ENCODE peak calls at places on chromosomes 3 and 15, in five cellular contexts. One of them, this sample, is unnamed.

GRCh38 chr15:83170474-83171165 is 37.0 kb downstream of the HDGFL3 start:
- DNase-seq in neural progenitor cell: no peak
- DNase-seq in PC-3: no peak
- DNase-seq in H9: no peak
- DNase-seq in GM23248: peak; percentile 33
- DNase-seq in this sample: no peak

GRCh38 chr15:101000271-101000681 is 81.1 kb downstream of the LRRK1 start:
- DNase-seq in neural progenitor cell: no peak
- DNase-seq in PC-3: peak; percentile 5
- DNase-seq in H9: no peak
- DNase-seq in GM23248: peak; percentile 55
- DNase-seq in this sample: peak; percentile 87

GRCh38 chr3:151305081-151305777 is 11.4 kb downstream of the GPR87 start:
- DNase-seq in neural progenitor cell: peak; percentile 50
- DNase-seq in PC-3: peak; percentile 98
- DNase-seq in H9: peak; percentile 86
- DNase-seq in GM23248: peak; percentile 98
- DNase-seq in this sample: peak; percentile 92

GRCh38 chr3:114231616-114232015 is 5.8 kb downstream of the ZNF80 start:
- DNase-seq in neural progenitor cell: no peak
- DNase-seq in PC-3: no peak
- DNase-seq in H9: no peak
- DNase-seq in GM23248: no peak
- DNase-seq in this sample: no peak

GRCh38 chr3:42552830-42553229 is 28.9 kb downstream of the SEC22C start:
- DNase-seq in neural progenitor cell: no peak
- DNase-seq in PC-3: no peak
- DNase-seq in H9: no peak
- DNase-seq in GM23248: no peak
- DNase-seq in this sample: no peak

GRCh38 chr3:40417845-40418543 is 31.0 kb downstream of the ENTPD3 start:
- DNase-seq in neural progenitor cell: no peak
- DNase-seq in PC-3: peak; percentile 84
- DNase-seq in H9: no peak
- DNase-seq in GM23248: no peak
- DNase-seq in this sample: no peak

GRCh38 chr3:155854147-155854940 is at the start of gene SLC33A1:
- DNase-seq in neural progenitor cell: peak; percentile 98
- DNase-seq in PC-3: peak; percentile 99
- DNase-seq in H9: peak; percentile 100
- DNase-seq in GM23248: peak; percentile 100
- DNase-seq in this sample: peak; percentile 99

GRCh38 chr15:58260186-58260910 is 122.2 kb downstream of the AQP9 start:
- DNase-seq in neural progenitor cell: no peak
- DNase-seq in PC-3: no peak
- DNase-seq in H9: no peak
- DNase-seq in GM23248: peak; percentile 4
- DNase-seq in this sample: no peak

GRCh38 chr3:106540743-106541142 is 671.9 kb upstream of the CBLB start:
- DNase-seq in neural progenitor cell: no peak
- DNase-seq in PC-3: no peak
- DNase-seq in H9: no peak
- DNase-seq in GM23248: no peak
- DNase-seq in this sample: no peak

GRCh38 chr3:37245003-37245402 is 70.6 kb upstream of the LRRFIP2 start:
- DNase-seq in neural progenitor cell: no peak
- DNase-seq in PC-3: no peak
- DNase-seq in H9: no peak
- DNase-seq in GM23248: no peak
- DNase-seq in this sample: no peak

GRCh38 chr15:71279757-71280141 is 164.5 kb downstream of the THSD4 start:
- DNase-seq in neural progenitor cell: no peak
- DNase-seq in PC-3: no peak
- DNase-seq in H9: no peak
- DNase-seq in GM23248: peak; percentile 23
- DNase-seq in this sample: no peak

GRCh38 chr15:32956006-32956405 is 238.2 kb downstream of the GREM1 start:
- DNase-seq in neural progenitor cell: peak; percentile 64
- DNase-seq in PC-3: peak; percentile 75
- DNase-seq in H9: peak; percentile 42
- DNase-seq in GM23248: peak; percentile 85
- DNase-seq in this sample: peak; percentile 56

GRCh38 chr3:133547432-133548041 is 25.9 kb upstream of the CDV3 start:
- DNase-seq in neural progenitor cell: no peak
- DNase-seq in PC-3: no peak
- DNase-seq in H9: peak; percentile 40
- DNase-seq in GM23248: peak; percentile 74
- DNase-seq in this sample: peak; percentile 90

DNA sequence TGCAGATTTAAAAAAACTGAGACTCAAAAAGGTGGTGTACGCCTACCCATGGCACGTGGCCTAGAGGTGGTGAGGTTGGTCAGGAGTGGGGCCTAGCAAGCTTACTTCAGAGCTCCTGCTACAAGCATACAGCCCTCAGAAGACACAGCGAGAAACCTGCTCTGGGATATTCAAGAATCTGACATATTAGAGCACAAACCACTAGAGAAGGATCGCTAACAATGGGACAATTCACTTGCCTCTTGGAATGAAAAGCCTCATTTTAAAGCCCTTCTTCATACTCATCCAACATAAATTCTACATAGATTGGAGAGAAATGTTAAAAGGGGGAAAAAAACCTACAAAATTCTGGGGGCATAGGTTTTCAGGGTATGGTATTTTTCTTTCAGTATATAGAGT is 118.0 kb upstream of the ARHGEF3 start:
- DNase-seq in neural progenitor cell: no peak
- DNase-seq in PC-3: no peak
- DNase-seq in H9: no peak
- DNase-seq in GM23248: no peak
- DNase-seq in this sample: no peak
- H2AFZ ChIP-seq in neural progenitor cell: no peak overlapping the region
- H2AFZ ChIP-seq in PC-3: no peak overlapping the region
- H2AFZ ChIP-seq in H9: no peak overlapping the region
- H2AFZ ChIP-seq in GM23248: no peak overlapping the region
- H2AFZ ChIP-seq in this sample: no peak overlapping the region

GRCh38 chr15:48426047-48426446 is 94.8 kb downstream of the DUT start:
- DNase-seq in neural progenitor cell: no peak
- DNase-seq in PC-3: no peak
- DNase-seq in H9: no peak
- DNase-seq in GM23248: peak; percentile 71
- DNase-seq in this sample: no peak

GRCh38 chr15:48423342-48423741 is 92.1 kb downstream of the DUT start:
- DNase-seq in neural progenitor cell: no peak
- DNase-seq in PC-3: no peak
- DNase-seq in H9: no peak
- DNase-seq in GM23248: no peak
- DNase-seq in this sample: no peak

GRCh38 chr15:48425051-48425450 is 93.8 kb downstream of the DUT start:
- DNase-seq in neural progenitor cell: no peak
- DNase-seq in PC-3: no peak
- DNase-seq in H9: no peak
- DNase-seq in GM23248: no peak
- DNase-seq in this sample: no peak

GRCh38 chr15:48422401-48422800 is 91.2 kb downstream of the DUT start:
- DNase-seq in neural progenitor cell: no peak
- DNase-seq in PC-3: no peak
- DNase-seq in H9: no peak
- DNase-seq in GM23248: peak; percentile 57
- DNase-seq in this sample: no peak

GRCh38 chr15:48424076-48424475 is 92.8 kb downstream of the DUT start:
- DNase-seq in neural progenitor cell: no peak
- DNase-seq in PC-3: peak; percentile 60
- DNase-seq in H9: no peak
- DNase-seq in GM23248: peak; percentile 72
- DNase-seq in this sample: no peak
- H3K4me2 ChIP-seq in neural progenitor cell: no peak overlapping the region
- H3K4me2 ChIP-seq in PC-3: no peak overlapping the region
- H3K4me2 ChIP-seq in H9: no peak overlapping the region
- H3K4me2 ChIP-seq in GM23248: no peak overlapping the region
- H3K4me2 ChIP-seq in this sample: no peak overlapping the region

DNA sequence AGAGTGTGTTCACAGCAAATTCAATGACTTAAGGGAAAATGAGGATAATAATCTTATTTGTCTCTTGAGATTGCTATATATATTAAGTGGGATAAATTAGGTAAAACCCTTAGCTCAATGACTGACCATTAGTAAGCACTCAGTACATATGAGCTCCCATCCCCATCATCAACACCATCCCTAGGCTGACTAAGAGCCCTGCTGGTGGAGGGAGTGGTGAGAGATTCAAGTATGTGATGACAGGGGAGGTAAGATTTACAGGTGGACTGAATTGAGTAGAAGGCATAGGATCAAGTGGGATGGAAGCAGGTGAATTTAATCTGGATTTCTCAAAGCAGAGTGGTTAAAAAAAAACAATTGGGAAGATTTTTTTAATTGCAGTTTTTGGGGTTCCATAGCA is 21.0 kb upstream of the LRRN1 start:
- DNase-seq in neural progenitor cell: no peak
- DNase-seq in PC-3: no peak
- DNase-seq in H9: no peak
- DNase-seq in GM23248: no peak
- DNase-seq in this sample: no peak
- H2AFZ ChIP-seq in neural progenitor cell: no peak overlapping the region
- H2AFZ ChIP-seq in PC-3: no peak overlapping the region
- H2AFZ ChIP-seq in H9: no peak overlapping the region
- H2AFZ ChIP-seq in GM23248: no peak overlapping the region
- H2AFZ ChIP-seq in this sample: no peak overlapping the region

GRCh38 chr15:52505141-52505540 is 23.5 kb downstream of the MYO5A start:
- DNase-seq in neural progenitor cell: no peak
- DNase-seq in PC-3: no peak
- DNase-seq in H9: no peak
- DNase-seq in GM23248: no peak
- DNase-seq in this sample: no peak
- H3K4me2 ChIP-seq in neural progenitor cell: no peak overlapping the region
- H3K4me2 ChIP-seq in PC-3: no peak overlapping the region
- H3K4me2 ChIP-seq in H9: no peak overlapping the region
- H3K4me2 ChIP-seq in GM23248: no peak overlapping the region
- H3K4me2 ChIP-seq in this sample: no peak overlapping the region

GRCh38 chr3:67463656-67464055 is 190.8 kb downstream of the SUCLG2 start:
- DNase-seq in neural progenitor cell: no peak
- DNase-seq in PC-3: no peak
- DNase-seq in H9: no peak
- DNase-seq in GM23248: no peak
- DNase-seq in this sample: no peak

GRCh38 chr3:67459796-67460195 is 194.6 kb downstream of the SUCLG2 start:
- DNase-seq in neural progenitor cell: no peak
- DNase-seq in PC-3: no peak
- DNase-seq in H9: no peak
- DNase-seq in GM23248: no peak
- DNase-seq in this sample: no peak

GRCh38 chr3:67460841-67461240 is 193.6 kb downstream of the SUCLG2 start:
- DNase-seq in neural progenitor cell: no peak
- DNase-seq in PC-3: no peak
- DNase-seq in H9: no peak
- DNase-seq in GM23248: peak; percentile 1
- DNase-seq in this sample: no peak

GRCh38 chr3:67462185-67462584 is 192.2 kb downstream of the SUCLG2 start:
- DNase-seq in neural progenitor cell: no peak
- DNase-seq in PC-3: no peak
- DNase-seq in H9: no peak
- DNase-seq in GM23248: no peak
- DNase-seq in this sample: peak; percentile 8

GRCh38 chr3:67461667-67462142 is 192.7 kb downstream of the SUCLG2 start:
- DNase-seq in neural progenitor cell: no peak
- DNase-seq in PC-3: peak; percentile 12
- DNase-seq in H9: no peak
- DNase-seq in GM23248: peak; percentile 10
- DNase-seq in this sample: peak; percentile 49
- H2AFZ ChIP-seq in neural progenitor cell: no peak overlapping the region
- H2AFZ ChIP-seq in PC-3: no peak overlapping the region
- H2AFZ ChIP-seq in H9: no peak overlapping the region
- H2AFZ ChIP-seq in GM23248: no peak overlapping the region
- H2AFZ ChIP-seq in this sample: no peak overlapping the region

This sample was measured in osteoblast.